ENCODE peak calls at places on chromosomes 3 and 15, in nine cellular contexts. K is LHCN-M2; D is NCI-H774; X is GM23248; B is stimulated activated CD4-positive, alpha-beta T cell treated with anti-CD3 and anti-CD28 coated beads, Interleukin-15, amount 100 ng/mL, for 1 hour; S is GM04503; O is HEK293T; C is KG1; H is CD8-positive, alpha-beta memory T cell. Q is an unnamed sample.

GRCh38 chr15:78838480-78838879 is 27.2 kb upstream of the ADAMTS7 start:
- DNase-seq in K (peak; percentile 24), D (no peak), X (peak; percentile 43), B (no peak), S (no peak), O (no peak), C (no peak), H (no peak), Q (no peak)

GRCh38 chr3:6644070-6644929 is 216.6 kb upstream of the GRM7 start:
- DNase-seq in K (no peak), D (peak; percentile 42), X (no peak), B (no peak), S (no peak), O (no peak), C (no peak), H (no peak), Q (no peak)

GRCh38 chr3:28700728-28701127 is 352.1 kb upstream of the AZI2 start:
- DNase-seq in K (no peak), D (no peak), X (no peak), B (no peak), S (no peak), O (no peak), C (no peak), H (no peak), Q (no peak)

GRCh38 chr3:168116279-168116678 is 20.6 kb upstream of the GOLIM4 start:
- DNase-seq in K (peak; percentile 67), D (no peak), X (peak; percentile 88), B (no peak), S (no peak), O (no peak), C (no peak), H (no peak), Q (peak; percentile 49)

GRCh38 chr3:137765310-137766033 is 1.4 kb downstream of the SOX14 start:
- DNase-seq in K (no peak), D (no peak), X (no peak), B (no peak), S (no peak), O (no peak), C (no peak), H (no peak), Q (no peak)

GRCh38 chr3:159528251-159528895 is 460.3 kb upstream of the IL12A start:
- DNase-seq in K (no peak), D (no peak), X (no peak), B (no peak), S (no peak), O (no peak), C (no peak), H (no peak), Q (no peak)

GRCh38 chr15:85045615-85046014 is 64.0 kb downstream of the PDE8A start:
- DNase-seq in K (no peak), D (no peak), X (no peak), B (no peak), S (no peak), O (no peak), C (no peak), H (no peak), Q (no peak)

GRCh38 chr3:142818651-142819050 is 70.2 kb downstream of the PCOLCE2 start:
- DNase-seq in K (no peak), D (no peak), X (no peak), B (no peak), S (no peak), O (no peak), C (no peak), H (no peak), Q (no peak)

GRCh38 chr3:9233101-9233500 is 16.3 kb downstream of the SRGAP3 start:
- DNase-seq in K (no peak), D (no peak), X (no peak), B (no peak), S (no peak), O (no peak), C (no peak), H (no peak), Q (no peak)

GRCh38 chr15:43204016-43204901 is 16.6 kb downstream of the EPB42 start:
- DNase-seq in K (peak; percentile 54), D (peak; percentile 5), X (peak; percentile 86), B (no peak), S (no peak), O (peak; percentile 58), C (peak; percentile 9), H (peak; percentile 62), Q (peak; percentile 73)

GRCh38 chr3:11641683-11642407 is 1.9 kb downstream of the VGLL4 start:
- DNase-seq in K (peak; percentile 62), D (no peak), X (peak; percentile 76), B (no peak), S (no peak), O (peak; percentile 28), C (no peak), H (no peak), Q (peak; percentile 15)

GRCh38 chr15:57598346-57598745 is 6.6 kb downstream of the MYZAP start:
- DNase-seq in K (no peak), D (no peak), X (no peak), B (no peak), S (no peak), O (no peak), C (no peak), H (no peak), Q (no peak)

GRCh38 chr3:185943363-185944106 is 5.7 kb upstream of the TRA2B start:
- DNase-seq in K (peak; percentile 78), D (peak; percentile 85), X (peak; percentile 86), B (peak; percentile 69), S (no peak), O (peak; percentile 66), C (peak; percentile 79), H (peak; percentile 86), Q (peak; percentile 92)

GRCh38 chr3:99789322-99789721 is 28.3 kb upstream of the CMSS1 start:
- DNase-seq in K (peak; percentile 81), D (peak; percentile 8), X (peak; percentile 82), B (no peak), S (no peak), O (peak; percentile 65), C (peak; percentile 2), H (no peak), Q (peak; percentile 80)

GRCh38 chr3:195524171-195524896 is 18.8 kb downstream of the PPP1R2 start:
- DNase-seq in K (no peak), D (no peak), X (no peak), B (no peak), S (no peak), O (no peak), C (no peak), H (no peak), Q (no peak)

GRCh38 chr3:25043181-25043580 is 384.9 kb upstream of the RARB start:
- DNase-seq in K (no peak), D (no peak), X (no peak), B (no peak), S (no peak), O (no peak), C (no peak), H (no peak), Q (no peak)

GRCh38 chr3:40930131-40930538 is 269.2 kb upstream of the CTNNB1 start:
- DNase-seq in K (peak; percentile 25), D (no peak), X (no peak), B (no peak), S (no peak), O (no peak), C (no peak), H (no peak), Q (peak; percentile 44)

GRCh38 chr15:90956551-90957104 is 1.9 kb downstream of the RCCD1 start:
- DNase-seq in K (peak; percentile 63), D (peak; percentile 69), X (peak; percentile 85), B (peak; percentile 48), S (no peak), O (no peak), C (no peak), H (peak; percentile 75), Q (peak; percentile 44)

GRCh38 chr15:56052389-56053045 is 59.1 kb upstream of the NEDD4 start:
- DNase-seq in K (peak; percentile 45), D (peak; percentile 5), X (peak; percentile 71), B (no peak), S (no peak), O (peak; percentile 16), C (peak; percentile 35), H (no peak), Q (peak; percentile 66)

GRCh38 chr15:91444656-91445055 is 344.6 kb downstream of the SV2B start:
- DNase-seq in K (no peak), D (no peak), X (no peak), B (no peak), S (no peak), O (no peak), C (no peak), H (no peak), Q (no peak)

GRCh38 chr3:24493951-24494615 is 567 bp downstream of the THRB start:
- DNase-seq in K (peak; percentile 54), D (no peak), X (peak; percentile 71), B (no peak), S (no peak), O (peak; percentile 43), C (no peak), H (no peak), Q (no peak)

GRCh38 chr3:151477596-151478375 is 16.9 kb upstream of the IGSF10 start:
- DNase-seq in K (no peak), D (no peak), X (no peak), B (no peak), S (no peak), O (peak; percentile 14), C (no peak), H (no peak), Q (no peak)

GRCh38 chr3:60316121-60316783 is 935.0 kb downstream of the FHIT start:
- DNase-seq in K (no peak), D (no peak), X (peak; percentile 85), B (no peak), S (peak; percentile 50), O (no peak), C (no peak), H (no peak), Q (no peak)

GRCh38 chr3:40186508-40186907 is 123.0 kb upstream of the EIF1B start:
- DNase-seq in K (no peak), D (no peak), X (no peak), B (no peak), S (no peak), O (no peak), C (no peak), H (no peak), Q (no peak)

GRCh38 chr3:106372293-106372648 is 503.5 kb upstream of the CBLB start:
- DNase-seq in K (no peak), D (no peak), X (no peak), B (no peak), S (no peak), O (no peak), C (no peak), H (no peak), Q (no peak)

GRCh38 chr3:124800511-124801374 is 70.5 kb downstream of the UMPS start:
- DNase-seq in K (peak; percentile 65), D (no peak), X (no peak), B (no peak), S (no peak), O (no peak), C (no peak), H (no peak), Q (no peak)

GRCh38 chr3:142459929-142460328 is 12.1 kb upstream of the XRN1 start:
- DNase-seq in K (no peak), D (no peak), X (peak; percentile 7), B (no peak), S (no peak), O (no peak), C (no peak), H (no peak), Q (no peak)

GRCh38 chr15:48954538-48954937 is 9.2 kb downstream of the SHC4 start:
- DNase-seq in K (peak; percentile 34), D (no peak), X (peak; percentile 72), B (no peak), S (no peak), O (no peak), C (no peak), H (no peak), Q (peak; percentile 47)

GRCh38 chr3:115968871-115969270 is 345.6 kb downstream of the GAP43 start:
- DNase-seq in K (no peak), D (no peak), X (no peak), B (no peak), S (no peak), O (no peak), C (no peak), H (no peak), Q (no peak)

GRCh38 chr3:128069271-128069670 is 17.0 kb downstream of the SEC61A1 start:
- DNase-seq in K (no peak), D (no peak), X (no peak), B (no peak), S (no peak), O (no peak), C (no peak), H (no peak), Q (no peak)

GRCh38 chr3:134368751-134369105 is 5.5 kb downstream of the AMOTL2 start:
- DNase-seq in K (no peak), D (no peak), X (peak; percentile 8), B (no peak), S (no peak), O (no peak), C (no peak), H (no peak), Q (no peak)

Q was measured in SK-MEL-5.